ENCODE peak calls at places on chromosomes 4 and X, in seven cellular contexts. C, J, Y, L, T, X and R are unnamed samples.

GRCh38 chr4:1011022-1011694 is at the start of gene FGFRL1:
- DNase-seq in J (peak; percentile 96), X (peak; percentile 49), T (peak; percentile 95), Y (peak; percentile 96), L (peak; percentile 96), C (peak; percentile 96), R (peak; percentile 58)

GRCh38 chrX:25158635-25159034 is 142.9 kb upstream of the ARX start:
- DNase-seq in C (no peak), Y (no peak), X (no peak), T (no peak), J (no peak), L (no peak), R (no peak)

GRCh38 chr4:17688011-17688441 is 73.6 kb downstream of the MED28 start:
- DNase-seq in L (no peak), T (no peak), X (no peak), Y (no peak), J (no peak), C (no peak), R (no peak)

GRCh38 chrX:131595120-131595519 is 51.2 kb downstream of the OR13H1 start:
- DNase-seq in J (no peak), L (no peak), T (no peak), C (no peak), Y (no peak), X (no peak), R (no peak)

GRCh38 chr4:108029731-108030130 is 40.0 kb downstream of the HADH start:
- DNase-seq in X (no peak), T (no peak), J (no peak), L (no peak), C (no peak), Y (no peak), R (no peak)

GRCh38 chr4:173037242-173037641 is 131.4 kb upstream of the GALNT7 start:
- DNase-seq in Y (no peak), X (no peak), C (no peak), J (no peak), T (no peak), L (no peak), R (no peak)

GRCh38 chrX:136209016-136209738 is 42.0 kb downstream of the MAP7D3 start:
- DNase-seq in Y (peak; percentile 38), C (peak; percentile 76), J (peak; percentile 71), X (no peak), L (peak; percentile 66), T (no peak), R (no peak)

GRCh38 chrX:101359966-101360365 is 11.4 kb upstream of the TIMM8A start:
- DNase-seq in X (no peak), L (no peak), J (no peak), Y (no peak), C (no peak), T (no peak), R (no peak)

DNA sequence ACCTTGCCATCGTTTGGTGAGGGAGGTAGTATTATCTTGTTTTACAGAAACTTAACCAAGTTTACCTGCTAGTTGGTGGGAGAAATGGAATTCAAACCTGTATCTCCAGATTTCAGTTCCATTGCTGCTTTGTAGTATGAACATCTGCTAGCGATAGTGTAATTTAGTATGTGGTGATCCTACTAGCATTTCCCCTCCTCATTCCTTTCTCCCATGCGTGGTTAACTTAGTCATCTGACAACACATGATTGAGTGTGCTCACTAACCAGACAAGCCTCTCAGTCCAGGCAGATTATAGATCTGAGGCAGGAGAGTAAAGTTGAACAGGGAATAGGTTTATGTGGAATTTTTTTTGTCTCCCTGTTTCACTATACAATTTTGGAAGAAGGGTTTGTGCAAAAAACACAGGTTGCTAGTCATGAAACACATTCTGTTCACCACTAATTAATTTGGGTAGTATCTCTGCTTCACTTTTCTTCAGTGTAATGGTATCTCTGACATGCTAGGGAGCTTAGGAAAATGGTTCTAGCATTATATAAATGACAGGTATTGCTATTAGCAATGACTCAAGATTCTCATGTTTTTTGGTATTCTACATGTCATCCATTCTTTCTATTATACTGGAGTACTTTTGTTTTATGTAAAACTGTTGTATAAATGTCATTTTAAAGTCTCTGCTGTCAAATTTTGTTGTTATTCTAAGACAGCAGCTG is 21.7 kb downstream of the RBPJ start:
- DNase-seq in Y (no peak), T (no peak), J (no peak), C (no peak), L (no peak), X (no peak), R (no peak)
- H3K27ac ChIP-seq in Y (no peak overlapping the region), T (no peak overlapping the region), J (no peak overlapping the region), C (no peak overlapping the region), L (no peak overlapping the region), X (no peak overlapping the region), R (peak overlapping the region; percentile 94)

GRCh38 chr4:4356106-4357041 is 30.5 kb upstream of the NSG1 start:
- DNase-seq in C (no peak), T (no peak), Y (no peak), J (no peak), L (no peak), X (no peak), R (no peak)
- H3K27ac ChIP-seq in C (no peak overlapping the region), T (no peak overlapping the region), Y (no peak overlapping the region), J (no peak overlapping the region), L (no peak overlapping the region), X (no peak overlapping the region), R (no peak overlapping the region)

GRCh38 chr4:187995322-187996207 is at the start of gene ZFP42:
- DNase-seq in C (peak; percentile 94), X (no peak), T (no peak), L (no peak), Y (no peak), J (no peak), R (no peak)
- H3K27ac ChIP-seq in C (no peak within 1 kb of the TSS), X (no peak within 1 kb of the TSS), T (no peak within 1 kb of the TSS), L (no peak within 1 kb of the TSS), Y (no peak within 1 kb of the TSS), J (no peak within 1 kb of the TSS), R (no peak within 1 kb of the TSS)

DNA sequence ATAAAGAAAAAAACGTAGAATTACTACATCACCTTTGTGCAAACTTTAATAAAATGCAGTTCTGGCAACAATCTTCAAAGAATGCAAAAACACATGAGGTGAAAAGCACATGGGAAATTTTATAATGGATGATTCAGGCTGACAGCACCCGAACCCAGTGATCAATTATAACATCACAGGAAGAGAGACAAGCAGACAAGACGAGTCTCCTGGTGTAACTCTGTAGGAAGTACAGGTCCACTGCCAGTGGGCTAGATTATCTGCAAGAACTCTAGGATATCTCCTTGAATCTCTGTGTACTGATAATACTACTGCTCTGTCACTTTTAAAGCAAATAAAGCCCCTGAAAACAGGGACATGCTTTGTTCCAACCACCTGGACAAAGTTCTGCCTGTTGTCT is 58.9 kb upstream of the NXF3 start:
- DNase-seq in Y (no peak), L (no peak), T (no peak), X (no peak), C (no peak), J (no peak), R (no peak)
- H3K27ac ChIP-seq in Y (no peak overlapping the region), L (no peak overlapping the region), T (no peak overlapping the region), X (no peak overlapping the region), C (peak overlapping the region; percentile 79), J (no peak overlapping the region), R (no peak overlapping the region)